ENCODE peak calls at places on chromosomes 4 and X, in eight cellular contexts. E, K, V, T, N, M, W and L are unnamed samples.

GRCh38 chrX:103063191-103063845 is 653 bp downstream of the BEX1 start:
- DNase-seq in E (peak; percentile 71), K (peak; percentile 67), V (no peak), T (peak; percentile 19), N (no peak), M (peak; percentile 39), W (no peak), L (peak; percentile 2)

GRCh38 chrX:44072631-44073030 is 99.4 kb upstream of the NDP start:
- DNase-seq in E (no peak), K (no peak), V (no peak), T (no peak), N (no peak), M (no peak), W (no peak), L (no peak)

GRCh38 chr4:158051401-158052235 is 121.2 kb downstream of the GASK1B start:
- DNase-seq in E (no peak), K (no peak), V (no peak), T (no peak), N (no peak), M (peak; percentile 97), W (no peak), L (no peak)

GRCh38 chr4:94813221-94813620 is 55.5 kb downstream of the BMPR1B start:
- DNase-seq in E (peak; percentile 8), K (no peak), V (peak; percentile 74), T (no peak), N (no peak), M (no peak), W (no peak), L (no peak)

GRCh38 chrX:3697701-3698279 is 15.7 kb downstream of the PRKX start:
- DNase-seq in E (peak; percentile 96), K (peak; percentile 59), V (no peak), T (peak; percentile 58), N (no peak), M (peak; percentile 74), W (no peak), L (peak; percentile 50)

GRCh38 chr4:176054942-176055341 is 10.7 kb upstream of the WDR17 start:
- DNase-seq in E (peak; percentile 5), K (no peak), V (no peak), T (peak; percentile 13), N (no peak), M (no peak), W (no peak), L (no peak)

GRCh38 chrX:135974279-135974856 is 580 bp upstream of the MMGT1 start:
- DNase-seq in E (peak; percentile 88), K (peak; percentile 80), V (no peak), T (peak; percentile 50), N (no peak), M (peak; percentile 49), W (peak; percentile 47), L (peak; percentile 89)

GRCh38 chrX:149527705-149528104 is 13.1 kb upstream of the EOLA1 start:
- DNase-seq in E (peak; percentile 56), K (no peak), V (no peak), T (peak; percentile 37), N (no peak), M (peak; percentile 34), W (peak; percentile 54), L (no peak)

GRCh38 chrX:109624022-109624421 is 950 bp downstream of the KCNE5 start:
- DNase-seq in E (no peak), K (no peak), V (no peak), T (no peak), N (no peak), M (no peak), W (no peak), L (no peak)

GRCh38 chr4:136241221-136241986 is 1290.9 kb downstream of the PCDH18 start:
- DNase-seq in E (no peak), K (no peak), V (no peak), T (no peak), N (no peak), M (peak; percentile 17), W (no peak), L (no peak)

GRCh38 chr4:111562811-111563210 is 582.4 kb upstream of the FAM241A start:
- DNase-seq in E (no peak), K (no peak), V (no peak), T (no peak), N (no peak), M (peak; percentile 24), W (no peak), L (no peak)

GRCh38 chrX:49053223-49054072 is 5.4 kb upstream of the CCDC120 start:
- DNase-seq in E (peak; percentile 87), K (peak; percentile 85), V (no peak), T (peak; percentile 58), N (no peak), M (peak; percentile 45), W (peak; percentile 49), L (peak; percentile 18)

GRCh38 chr4:104490770-104491395 is 3.8 kb downstream of the CXXC4 start:
- DNase-seq in E (peak; percentile 95), K (peak; percentile 78), V (no peak), T (peak; percentile 24), N (peak; percentile 11), M (peak; percentile 39), W (peak; percentile 48), L (peak; percentile 81)

GRCh38 chrX:39854772-39855747 is 242.7 kb downstream of the BCOR start:
- DNase-seq in E (peak; percentile 48), K (no peak), V (no peak), T (no peak), N (peak; percentile 53), M (no peak), W (peak; percentile 83), L (no peak)

GRCh38 chr4:54746228-54746627 is 88.5 kb downstream of the KIT start:
- DNase-seq in E (no peak), K (no peak), V (peak; percentile 73), T (no peak), N (no peak), M (no peak), W (no peak), L (no peak)

GRCh38 chrX:9429767-9430166 is 35.1 kb upstream of the TBL1X start:
- DNase-seq in E (peak; percentile 73), K (no peak), V (peak; percentile 64), T (no peak), N (no peak), M (no peak), W (no peak), L (no peak)

GRCh38 chr4:16889945-16890344 is 8.5 kb downstream of the LDB2 start:
- DNase-seq in E (no peak), K (no peak), V (no peak), T (no peak), N (no peak), M (no peak), W (no peak), L (no peak)

GRCh38 chr4:26005764-26006163 is 91.7 kb downstream of the SMIM20 start:
- DNase-seq in E (no peak), K (no peak), V (no peak), T (no peak), N (no peak), M (no peak), W (no peak), L (no peak)